ENCODE peak calls at places on chromosomes 7 and 10, in six cellular contexts. One of them, this sample, is unnamed.
A peak's percentile ranks its signal among the peaks of the same experiment; 100 is the strongest.

GRCh38 chr10:47026301-47027107 is 115.3 kb downstream of the PTPN20 start:
- DNase-seq in stimulated activated CD8-positive, alpha-beta memory T cell treated with anti-CD3 and anti-CD28 coated beads, Interleukin-4, amount 100 ng/mL, for 48 hours: peak; percentile 10
- DNase-seq in HTR-8/SVneo: no peak
- DNase-seq in NAMALWA: no peak
- DNase-seq in stimulated activated CD4-positive, alpha-beta T cell treated with anti-CD3 and anti-CD28 coated beads, Interleukin-1b, Interleukin-23, amount 100 ng/mL, for 1 hour: no peak
- DNase-seq in fibroblast of pulmonary artery: no peak
- DNase-seq in this sample: no peak

GRCh38 chr10:63977329-63977923 is 456.2 kb downstream of the REEP3 start:
- DNase-seq in stimulated activated CD8-positive, alpha-beta memory T cell treated with anti-CD3 and anti-CD28 coated beads, Interleukin-4, amount 100 ng/mL, for 48 hours: peak; percentile 36
- DNase-seq in HTR-8/SVneo: peak; percentile 27
- DNase-seq in NAMALWA: peak; percentile 69
- DNase-seq in stimulated activated CD4-positive, alpha-beta T cell treated with anti-CD3 and anti-CD28 coated beads, Interleukin-1b, Interleukin-23, amount 100 ng/mL, for 1 hour: no peak
- DNase-seq in fibroblast of pulmonary artery: peak; percentile 52
- DNase-seq in this sample: no peak

GRCh38 chr10:75643405-75643804 is 212.0 kb downstream of the LRMDA start:
- DNase-seq in stimulated activated CD8-positive, alpha-beta memory T cell treated with anti-CD3 and anti-CD28 coated beads, Interleukin-4, amount 100 ng/mL, for 48 hours: no peak
- DNase-seq in HTR-8/SVneo: no peak
- DNase-seq in NAMALWA: no peak
- DNase-seq in stimulated activated CD4-positive, alpha-beta T cell treated with anti-CD3 and anti-CD28 coated beads, Interleukin-1b, Interleukin-23, amount 100 ng/mL, for 1 hour: no peak
- DNase-seq in fibroblast of pulmonary artery: no peak
- DNase-seq in this sample: no peak

GRCh38 chr7:105691692-105692564 is 110.6 kb upstream of the EFCAB10 start:
- DNase-seq in stimulated activated CD8-positive, alpha-beta memory T cell treated with anti-CD3 and anti-CD28 coated beads, Interleukin-4, amount 100 ng/mL, for 48 hours: peak; percentile 54
- DNase-seq in HTR-8/SVneo: peak; percentile 48
- DNase-seq in NAMALWA: no peak
- DNase-seq in stimulated activated CD4-positive, alpha-beta T cell treated with anti-CD3 and anti-CD28 coated beads, Interleukin-1b, Interleukin-23, amount 100 ng/mL, for 1 hour: no peak
- DNase-seq in fibroblast of pulmonary artery: peak; percentile 92
- DNase-seq in this sample: peak; percentile 71

GRCh38 chr10:15541376-15541775 is 170.3 kb upstream of the FAM171A1 start:
- DNase-seq in stimulated activated CD8-positive, alpha-beta memory T cell treated with anti-CD3 and anti-CD28 coated beads, Interleukin-4, amount 100 ng/mL, for 48 hours: no peak
- DNase-seq in HTR-8/SVneo: no peak
- DNase-seq in NAMALWA: no peak
- DNase-seq in stimulated activated CD4-positive, alpha-beta T cell treated with anti-CD3 and anti-CD28 coated beads, Interleukin-1b, Interleukin-23, amount 100 ng/mL, for 1 hour: no peak
- DNase-seq in fibroblast of pulmonary artery: no peak
- DNase-seq in this sample: no peak

GRCh38 chr10:128035557-128035973 is 90.7 kb downstream of the MKI67 start:
- DNase-seq in stimulated activated CD8-positive, alpha-beta memory T cell treated with anti-CD3 and anti-CD28 coated beads, Interleukin-4, amount 100 ng/mL, for 48 hours: peak; percentile 86
- DNase-seq in HTR-8/SVneo: peak; percentile 6
- DNase-seq in NAMALWA: peak; percentile 50
- DNase-seq in stimulated activated CD4-positive, alpha-beta T cell treated with anti-CD3 and anti-CD28 coated beads, Interleukin-1b, Interleukin-23, amount 100 ng/mL, for 1 hour: peak; percentile 48
- DNase-seq in fibroblast of pulmonary artery: peak; percentile 43
- DNase-seq in this sample: no peak

GRCh38 chr10:19097151-19097550 is 48.5 kb downstream of the MALRD1 start:
- DNase-seq in stimulated activated CD8-positive, alpha-beta memory T cell treated with anti-CD3 and anti-CD28 coated beads, Interleukin-4, amount 100 ng/mL, for 48 hours: no peak
- DNase-seq in HTR-8/SVneo: no peak
- DNase-seq in NAMALWA: no peak
- DNase-seq in stimulated activated CD4-positive, alpha-beta T cell treated with anti-CD3 and anti-CD28 coated beads, Interleukin-1b, Interleukin-23, amount 100 ng/mL, for 1 hour: no peak
- DNase-seq in fibroblast of pulmonary artery: peak; percentile 0
- DNase-seq in this sample: peak; percentile 23

GRCh38 chr10:103153302-103153759 is 39.7 kb downstream of the NT5C2 start:
- DNase-seq in stimulated activated CD8-positive, alpha-beta memory T cell treated with anti-CD3 and anti-CD28 coated beads, Interleukin-4, amount 100 ng/mL, for 48 hours: no peak
- DNase-seq in HTR-8/SVneo: no peak
- DNase-seq in NAMALWA: no peak
- DNase-seq in stimulated activated CD4-positive, alpha-beta T cell treated with anti-CD3 and anti-CD28 coated beads, Interleukin-1b, Interleukin-23, amount 100 ng/mL, for 1 hour: no peak
- DNase-seq in fibroblast of pulmonary artery: peak; percentile 60
- DNase-seq in this sample: peak; percentile 25